ENCODE peak calls at places on chromosomes 1 and 21, in six cellular contexts. L is CD4-positive, alpha-beta T cell; C is stimulated activated CD8-positive, alpha-beta memory T cell treated with anti-CD3 and anti-CD28 coated beads, Interleukin-4, amount 100 ng/mL, for 1 hour; Q is AG10803; S is H54; Z is DMS53. H is an unnamed sample.

GRCh38 chr1:51642739-51643142 is 25.8 kb downstream of the OSBPL9 start:
- DNase-seq in C (no peak), Z (no peak), L (no peak), S (no peak), Q (peak; percentile 98), H (no peak)

GRCh38 chr1:228440761-228441500 is 24.3 kb upstream of the TRIM17 start:
- DNase-seq in Z (no peak), C (no peak), Q (no peak), L (no peak), S (no peak), H (no peak)

GRCh38 chr1:27364696-27365371 is 1.9 kb downstream of the MAP3K6 start:
- DNase-seq in L (no peak), Q (no peak), S (no peak), Z (no peak), C (no peak), H (no peak)

GRCh38 chr1:228082975-228083870 is 715 bp downstream of the ARF1 start:
- DNase-seq in Q (peak; percentile 62), S (no peak), Z (peak; percentile 77), L (peak; percentile 33), C (no peak), H (no peak)

GRCh38 chr1:108719654-108720435 is 7.1 kb downstream of the FNDC7 start:
- DNase-seq in Q (peak; percentile 83), L (no peak), S (peak; percentile 58), C (no peak), Z (peak; percentile 45), H (no peak)

GRCh38 chr1:36448530-36449051 is 1.7 kb downstream of the OSCP1 start:
- DNase-seq in S (no peak), Z (peak; percentile 13), L (no peak), Q (no peak), C (no peak), H (no peak)

GRCh38 chr1:231188072-231188471 is 26.2 kb downstream of the TRIM67 start:
- DNase-seq in Z (no peak), S (no peak), C (no peak), L (no peak), Q (no peak), H (no peak)

GRCh38 chr1:8938232-8939117 is 7.2 kb upstream of the CA6 start:
- DNase-seq in L (no peak), C (no peak), S (no peak), Q (no peak), Z (no peak), H (no peak)

GRCh38 chr1:107480548-107480947 is 339.7 kb downstream of the NTNG1 start:
- DNase-seq in Z (peak; percentile 69), C (no peak), S (no peak), Q (peak; percentile 12), L (no peak), H (no peak)

GRCh38 chr1:91124290-91124975 is 102.6 kb upstream of the ZNF644 start:
- DNase-seq in C (no peak), Q (no peak), L (no peak), Z (no peak), S (no peak), H (no peak)

GRCh38 chr1:226990133-226990716 is 50.1 kb downstream of the COQ8A start:
- DNase-seq in L (no peak), Q (no peak), Z (no peak), C (no peak), S (no peak), H (no peak)

GRCh38 chr1:198890531-198890930 is 251.7 kb downstream of the PTPRC start:
- DNase-seq in L (no peak), Z (peak; percentile 79), S (no peak), C (no peak), Q (no peak), H (no peak)

GRCh38 chr1:209899948-209900347 is 38.1 kb upstream of the SYT14 start:
- DNase-seq in Q (no peak), S (no peak), L (no peak), C (no peak), Z (peak; percentile 90), H (no peak)

GRCh38 chr1:2236695-2237677 is 8.9 kb downstream of the SKI start:
- DNase-seq in Q (no peak), L (no peak), Z (no peak), S (no peak), C (no peak), H (no peak)

GRCh38 chr21:46127239-46128105 is 27.9 kb downstream of the FTCD start:
- DNase-seq in C (no peak), S (no peak), Q (no peak), L (no peak), Z (no peak), H (no peak)

GRCh38 chr1:41492341-41492848 is 7.9 kb upstream of the EDN2 start:
- DNase-seq in Q (no peak), C (no peak), S (no peak), Z (peak; percentile 79), L (no peak), H (no peak)

GRCh38 chr21:42198949-42199348 is 20.0 kb upstream of the ABCG1 start:
- DNase-seq in S (no peak), Q (no peak), C (no peak), Z (no peak), L (no peak), H (no peak)

GRCh38 chr1:99579691-99580171 is 66.2 kb upstream of the PALMD start:
- DNase-seq in C (no peak), S (no peak), Z (peak; percentile 31), L (no peak), Q (no peak), H (no peak)

GRCh38 chr1:160125761-160126160 is 10.2 kb downstream of the ATP1A2 start:
- DNase-seq in C (no peak), S (peak; percentile 75), Q (no peak), Z (no peak), L (no peak), H (no peak)

GRCh38 chr1:225962440-225962975 is 21.5 kb upstream of the LEFTY2 start:
- DNase-seq in S (no peak), C (peak; percentile 35), L (peak; percentile 46), Q (no peak), Z (peak; percentile 26), H (no peak)

GRCh38 chr21:33433001-33433400 is 29.8 kb downstream of the IFNGR2 start:
- DNase-seq in Q (no peak), Z (no peak), C (no peak), S (no peak), L (no peak), H (no peak)

GRCh38 chr1:8349961-8350360 is 32.0 kb downstream of the SLC45A1 start:
- DNase-seq in L (no peak), C (no peak), Z (peak; percentile 48), S (no peak), Q (peak; percentile 46), H (no peak)

GRCh38 chr1:106879538-106879937 is 176.9 kb upstream of the PRMT6 start:
- DNase-seq in C (no peak), Z (peak; percentile 16), S (no peak), L (no peak), Q (no peak), H (no peak)

GRCh38 chr1:41109316-41110263 is 88.1 kb upstream of the SLFNL1 start:
- DNase-seq in L (no peak), Q (peak; percentile 91), S (peak; percentile 40), C (no peak), Z (peak; percentile 10), H (no peak)

GRCh38 chr1:29186252-29186651 is 4.6 kb upstream of the SRSF4 start:
- DNase-seq in S (no peak), Q (no peak), L (no peak), Z (no peak), C (no peak), H (no peak)

GRCh38 chr1:58399176-58399575 is 147.3 kb downstream of the OMA1 start:
- DNase-seq in L (no peak), Q (no peak), C (no peak), S (no peak), Z (no peak), H (no peak)

GRCh38 chr1:164718821-164719220 is 159.8 kb downstream of the PBX1 start:
- DNase-seq in S (no peak), L (no peak), C (no peak), Z (no peak), Q (peak; percentile 56), H (no peak)

GRCh38 chr1:23930861-23931471 is 17.8 kb upstream of the CNR2 start:
- DNase-seq in L (no peak), Z (no peak), Q (peak; percentile 84), S (no peak), C (no peak), H (peak; percentile 75)

GRCh38 chr1:101086783-101087182 is 61.2 kb upstream of the DPH5 start:
- DNase-seq in Z (no peak), S (no peak), L (no peak), C (no peak), Q (no peak), H (no peak)

GRCh38 chr1:36553591-36554417 is 71.1 kb upstream of the CSF3R start:
- DNase-seq in Q (peak; percentile 22), L (peak; percentile 46), C (peak; percentile 17), S (peak; percentile 61), Z (peak; percentile 83), H (no peak)

GRCh38 chr1:27333717-27334279 is 8.0 kb upstream of the SYTL1 start:
- DNase-seq in Q (no peak), Z (no peak), C (no peak), L (no peak), S (no peak), H (no peak)

H was measured in ascending aorta.